ENCODE peak calls at places on chromosomes 3 and 15, in four cellular contexts. W is A549, S is GM12878, P is SK-N-SH. G is an unnamed sample.

GRCh38 chr3:172159376-172159775 is 120.0 kb downstream of the FNDC3B start:
- DNase-seq in W (no peak), S (no peak), P (no peak), G (no peak)

GRCh38 chr3:182692685-182693084 is 100.6 kb upstream of the ATP11B start:
- DNase-seq in W (no peak), S (no peak), P (no peak), G (no peak)

GRCh38 chr3:25674670-25675069 is 10.0 kb upstream of the TOP2B start:
- DNase-seq in W (no peak), S (no peak), P (no peak), G (no peak)

GRCh38 chr3:55571216-55571813 is 84.2 kb upstream of the WNT5A start:
- DNase-seq in W (no peak), S (peak), P (no peak), G (no peak)

GRCh38 chr3:16277471-16277870 is 12.5 kb downstream of the OXNAD1 start:
- DNase-seq in W (no peak), S (no peak), P (no peak), G (no peak)

GRCh38 chr3:23913873-23914743 is 2.7 kb downstream of the NKIRAS1 start:
- DNase-seq in W (no peak), S (no peak), P (no peak), G (no peak)

GRCh38 chr15:59237854-59238252 is 31.2 kb downstream of the LDHAL6B start:
- DNase-seq in W (no peak), S (peak), P (no peak), G (no peak)

GRCh38 chr3:127851899-127852298 is 29.6 kb upstream of the MGLL start:
- DNase-seq in W (no peak), S (no peak), P (no peak), G (no peak)

GRCh38 chr3:155517907-155518306 is 224.4 kb upstream of the STRIT1 start:
- DNase-seq in W (no peak), S (no peak), P (no peak), G (no peak)

GRCh38 chr3:2978977-2979732 is 131.0 kb downstream of the IL5RA start:
- DNase-seq in W (no peak), S (no peak), P (no peak), G (no peak)

GRCh38 chr3:127732303-127732702 is 59.6 kb downstream of the ABTB1 start:
- DNase-seq in W (no peak), S (no peak), P (no peak), G (no peak)

GRCh38 chr15:80780416-80781221 is 1.4 kb downstream of the CEMIP start:
- DNase-seq in W (peak), S (no peak), P (peak), G (peak)
- TF ChIP-seq REST in W (peak), S (peak), P (peak), G (peak)

GRCh38 chr3:126389792-126390142 is 4.9 kb upstream of the CFAP100 start:
- DNase-seq in W (no peak), S (no peak), P (no peak), G (no peak)

GRCh38 chr3:126390751-126391150 is 4.0 kb upstream of the CFAP100 start:
- DNase-seq in W (no peak), S (no peak), P (no peak), G (no peak)

GRCh38 chr3:126390201-126390600 is 4.5 kb upstream of the CFAP100 start:
- DNase-seq in W (no peak), S (no peak), P (no peak), G (no peak)

GRCh38 chr3:126391631-126392030 is 3.1 kb upstream of the CFAP100 start:
- DNase-seq in W (no peak), S (no peak), P (peak), G (no peak)

GRCh38 chr3:126389112-126389791 is 5.5 kb upstream of the CFAP100 start:
- DNase-seq in W (peak), S (no peak), P (peak), G (peak)
- TF ChIP-seq PBX3 in W (no peak), S (no peak), P (no peak), G (no peak)

GRCh38 chr3:142348460-142348859 is 99.4 kb downstream of the XRN1 start:
- DNase-seq in W (no peak), S (no peak), P (no peak), G (no peak)
- TF ChIP-seq REST in W (no peak), S (no peak), P (no peak), G (no peak)

DNA sequence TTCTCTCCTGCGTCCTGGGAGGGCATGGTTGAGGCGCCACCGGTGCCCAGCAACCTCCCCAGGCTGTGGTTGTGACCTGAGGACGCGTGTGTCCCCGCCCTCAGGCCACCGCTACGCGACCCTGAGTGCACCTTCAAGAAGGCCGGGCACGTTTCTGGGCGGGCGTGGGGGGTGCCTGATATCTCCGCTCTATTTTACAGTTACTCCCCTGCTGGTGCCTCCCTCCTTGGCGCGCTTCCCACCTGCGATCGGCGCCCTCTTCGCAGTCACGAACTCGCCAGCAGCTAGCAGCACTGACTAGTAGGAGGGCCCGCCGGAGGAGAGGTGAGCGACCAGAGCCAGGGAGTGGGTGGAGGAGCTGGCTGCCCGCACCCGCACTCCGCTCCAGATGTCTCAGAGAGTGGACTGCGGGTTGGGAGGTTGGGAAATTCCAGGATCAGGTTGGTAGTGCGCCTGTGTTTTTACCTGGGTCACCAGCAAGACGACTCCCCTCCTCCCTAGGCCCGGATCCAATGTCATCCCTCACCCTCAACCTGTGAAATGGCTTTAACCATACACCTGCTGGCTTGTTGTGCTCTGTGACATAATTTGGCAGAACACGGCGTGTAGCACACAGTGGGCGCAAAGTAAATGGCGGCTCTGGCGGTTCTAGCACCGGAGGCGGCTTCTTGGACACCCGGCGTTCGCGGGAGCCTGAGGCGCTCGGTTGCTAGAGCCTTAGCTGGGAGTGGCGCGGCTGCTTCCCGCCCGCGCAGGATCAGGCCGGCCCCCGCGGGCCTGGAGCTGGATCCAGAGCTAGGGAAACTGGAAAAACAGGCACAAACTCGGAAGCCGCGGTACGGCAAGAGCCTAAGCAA is 43.4 kb upstream of the POLG start:
- DNase-seq in W (no peak), S (no peak), P (no peak), G (no peak)
- TF ChIP-seq PBX3 in W (no peak), S (no peak), P (no peak), G (no peak)